ENCODE peak calls at places on chromosomes 5 and 9, in six cellular contexts. N, V, F, E, R and J are unnamed samples.

GRCh38 chr9:31542384-31543055 is 841.9 kb upstream of the ACO1 start:
- DNase-seq in N (no peak), V (peak; percentile 25), F (no peak), E (no peak), R (peak; percentile 32), J (no peak)

GRCh38 chr9:134461436-134461982 is 135.3 kb downstream of the RXRA start:
- DNase-seq in N (no peak), V (no peak), F (no peak), E (no peak), R (no peak), J (no peak)

GRCh38 chr5:133896873-133897272 is 71.6 kb downstream of the C5orf15 start:
- DNase-seq in N (no peak), V (no peak), F (no peak), E (no peak), R (no peak), J (no peak)

GRCh38 chr5:152542741-152543140 is 137.7 kb upstream of the NMUR2 start:
- DNase-seq in N (no peak), V (peak; percentile 25), F (no peak), E (no peak), R (peak; percentile 83), J (no peak)

GRCh38 chr5:170640731-170641588 is 137.1 kb downstream of the KCNIP1 start:
- DNase-seq in N (no peak), V (no peak), F (no peak), E (no peak), R (no peak), J (no peak)

GRCh38 chr9:131809941-131810344 is 70.1 kb upstream of the RAPGEF1 start:
- DNase-seq in N (no peak), V (no peak), F (no peak), E (no peak), R (no peak), J (no peak)

GRCh38 chr5:135013445-135013844 is 20.6 kb downstream of the PITX1 start:
- DNase-seq in N (no peak), V (no peak), F (no peak), E (peak; percentile 38), R (no peak), J (no peak)

GRCh38 chr9:137023583-137023991 is 4.5 kb downstream of the ABCA2 start:
- DNase-seq in N (no peak), V (no peak), F (no peak), E (no peak), R (no peak), J (peak; percentile 61)

GRCh38 chr9:125663127-125663526 is 43.9 kb downstream of the MAPKAP1 start:
- DNase-seq in N (peak; percentile 31), V (peak; percentile 52), F (no peak), E (no peak), R (no peak), J (no peak)

GRCh38 chr5:54514841-54515432 is 2.6 kb upstream of the SNX18 start:
- DNase-seq in N (no peak), V (peak; percentile 85), F (no peak), E (no peak), R (no peak), J (no peak)

GRCh38 chr9:122314193-122314592 is 49.5 kb downstream of the MRRF start:
- DNase-seq in N (no peak), V (no peak), F (no peak), E (no peak), R (no peak), J (no peak)

GRCh38 chr9:135997070-135998012 is 36.2 kb upstream of the UBAC1 start:
- DNase-seq in N (no peak), V (no peak), F (no peak), E (no peak), R (no peak), J (no peak)

GRCh38 chr5:14186132-14186830 is 43.1 kb downstream of the TRIO start:
- DNase-seq in N (no peak), V (no peak), F (no peak), E (no peak), R (no peak), J (no peak)

GRCh38 chr9:97560851-97561250 is 59.4 kb downstream of the TMOD1 start:
- DNase-seq in N (no peak), V (no peak), F (no peak), E (no peak), R (no peak), J (no peak)

GRCh38 chr9:71911908-71912325 is 478 bp downstream of the C9orf85 start:
- DNase-seq in N (no peak), V (peak; percentile 54), F (no peak), E (no peak), R (no peak), J (no peak)

GRCh38 chr5:107359033-107359915 is 311.5 kb downstream of the EFNA5 start:
- DNase-seq in N (no peak), V (peak; percentile 81), F (no peak), E (no peak), R (no peak), J (no peak)

GRCh38 chr9:79562749-79563386 is 8.9 kb upstream of the TLE4 start:
- DNase-seq in N (no peak), V (no peak), F (no peak), E (no peak), R (no peak), J (no peak)

GRCh38 chr9:36163049-36163839 is 5.9 kb upstream of the CCIN start:
- DNase-seq in N (no peak), V (no peak), F (peak; percentile 74), E (no peak), R (peak; percentile 89), J (no peak)

GRCh38 chr5:111697215-111697614 is 59.8 kb downstream of the NREP start:
- DNase-seq in N (no peak), V (peak; percentile 41), F (peak; percentile 15), E (no peak), R (peak; percentile 80), J (peak; percentile 28)

GRCh38 chr5:148033138-148033537 is 30.6 kb upstream of the SPINK5 start:
- DNase-seq in N (no peak), V (no peak), F (no peak), E (no peak), R (no peak), J (no peak)

GRCh38 chr5:62030326-62030725 is 275.7 kb upstream of the KIF2A start:
- DNase-seq in N (no peak), V (no peak), F (no peak), E (no peak), R (no peak), J (no peak)

GRCh38 chr5:155481182-155481581 is 467.6 kb downstream of the KIF4B start:
- DNase-seq in N (no peak), V (no peak), F (no peak), E (no peak), R (no peak), J (no peak)

GRCh38 chr5:7329712-7330111 is 66.2 kb upstream of the ADCY2 start:
- DNase-seq in N (no peak), V (no peak), F (no peak), E (no peak), R (no peak), J (no peak)
- H3K27ac ChIP-seq in N (no peak overlapping the region), V (no peak overlapping the region), F (no peak overlapping the region), E (no peak overlapping the region), R (no peak overlapping the region), J (no peak overlapping the region)

DNA sequence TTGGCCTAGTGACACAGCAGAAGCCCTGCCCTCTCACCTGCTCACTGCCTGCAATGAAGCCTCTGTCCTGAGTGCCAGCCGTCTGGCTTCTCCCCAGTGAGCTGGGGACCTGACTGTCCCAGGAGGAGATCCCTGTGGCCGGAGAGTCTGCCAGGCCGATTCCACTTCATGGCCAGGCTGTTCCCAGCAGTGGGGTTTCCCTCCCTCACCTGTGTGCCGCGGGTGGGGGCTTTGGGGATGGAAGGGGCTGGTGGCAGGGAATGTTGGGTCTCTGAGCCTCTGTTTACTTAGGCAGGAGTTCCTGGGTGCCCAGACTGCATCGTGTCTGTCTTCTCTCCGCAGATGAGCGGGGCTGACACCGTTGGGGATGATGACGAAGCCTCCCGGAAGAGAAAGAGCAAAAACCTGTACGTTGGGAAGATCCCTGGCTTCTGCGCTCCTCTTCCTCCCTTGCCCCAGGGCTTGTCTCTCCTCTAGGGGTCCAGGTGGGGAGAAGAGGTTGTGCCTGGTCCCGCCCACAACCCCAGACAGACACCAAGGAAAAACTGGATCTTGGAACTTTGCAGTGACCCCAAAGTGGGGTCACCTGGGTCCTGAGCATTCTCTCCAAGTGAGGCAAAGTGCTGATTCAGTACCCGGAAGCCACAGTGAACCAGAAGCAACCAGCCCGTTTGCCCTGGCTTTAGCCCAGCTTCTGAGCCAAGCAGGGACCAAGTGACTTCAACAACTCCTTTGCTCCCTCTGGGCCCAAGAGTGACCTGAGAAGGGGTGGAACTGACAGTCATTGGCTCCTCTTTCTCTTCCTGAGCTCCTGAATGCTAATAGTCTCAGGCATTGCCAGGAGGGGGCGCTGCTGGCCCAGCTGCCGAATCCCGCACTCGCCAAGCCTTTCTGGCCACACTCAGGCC is 127.7 kb downstream of the RGS3 start:
- DNase-seq in N (peak; percentile 72), V (peak; percentile 84), F (peak; percentile 85), E (peak; percentile 90), R (peak; percentile 86), J (peak; percentile 83)
- TF ChIP-seq CTCF in N (peak; percentile 96), V (peak; percentile 93), F (peak; percentile 97), E (peak; percentile 95), R (peak; percentile 88), J (peak; percentile 92)

DNA sequence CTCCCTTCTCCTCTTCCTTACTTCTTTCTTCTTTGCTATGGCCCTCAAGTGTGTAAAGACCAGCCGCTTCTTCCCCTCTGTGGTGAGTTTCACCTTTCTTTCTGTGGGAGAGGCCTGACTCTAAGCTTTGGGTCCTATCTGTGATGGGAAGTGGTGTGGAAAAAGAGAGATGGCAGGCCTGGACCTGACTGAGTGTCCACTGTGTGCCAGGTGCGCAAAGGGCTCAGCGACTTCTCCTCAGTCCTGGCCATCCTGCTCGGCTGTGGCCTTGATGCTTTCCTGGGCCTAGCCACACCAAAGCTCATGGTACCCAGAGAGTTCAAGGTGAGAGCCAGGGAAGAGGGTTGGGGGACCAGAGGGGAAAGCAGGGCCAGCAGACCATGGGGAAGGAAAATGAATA is 5.9 kb downstream of the SLC4A9 start:
- DNase-seq in N (no peak), V (no peak), F (no peak), E (no peak), R (no peak), J (no peak)
- H3K4me3 ChIP-seq in N (no peak overlapping the region), V (no peak overlapping the region), F (no peak overlapping the region), E (no peak overlapping the region), R (no peak overlapping the region), J (no peak overlapping the region)

GRCh38 chr9:14989811-14990210 is 79.6 kb upstream of the FREM1 start:
- DNase-seq in N (no peak), V (peak; percentile 35), F (no peak), E (no peak), R (no peak), J (no peak)

GRCh38 chr9:14993891-14994554 is 83.8 kb upstream of the FREM1 start:
- DNase-seq in N (no peak), V (peak; percentile 64), F (no peak), E (no peak), R (no peak), J (no peak)

GRCh38 chr9:14993061-14993800 is 83.0 kb upstream of the FREM1 start:
- DNase-seq in N (peak; percentile 33), V (peak; percentile 94), F (peak; percentile 88), E (peak; percentile 79), R (peak; percentile 95), J (peak; percentile 83)

GRCh38 chr9:14992516-14992915 is 82.3 kb upstream of the FREM1 start:
- DNase-seq in N (no peak), V (no peak), F (no peak), E (no peak), R (no peak), J (no peak)

DNA sequence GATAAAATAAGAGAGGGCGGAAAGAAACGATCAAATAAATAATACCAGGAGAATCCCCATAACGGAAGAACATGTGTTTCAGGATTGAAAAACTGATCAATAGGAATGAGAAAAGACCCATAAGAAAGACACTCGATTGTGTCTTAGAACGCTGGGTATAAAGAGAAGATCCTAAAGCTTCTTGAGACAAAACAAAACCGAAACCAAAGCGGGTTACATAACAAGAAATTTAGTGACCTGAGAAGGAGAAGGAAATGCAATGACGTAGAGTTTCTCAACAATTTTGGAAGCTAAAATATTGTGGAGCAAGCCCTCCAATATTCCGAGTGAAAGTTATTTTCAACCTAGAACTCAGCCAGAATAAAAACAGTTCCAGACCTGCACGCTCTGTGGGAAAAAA is 81.8 kb upstream of the FREM1 start:
- DNase-seq in N (no peak), V (peak; percentile 42), F (no peak), E (no peak), R (no peak), J (no peak)
- H3K27ac ChIP-seq in N (no peak overlapping the region), V (peak overlapping the region; percentile 96), F (no peak overlapping the region), E (no peak overlapping the region), R (no peak overlapping the region), J (no peak overlapping the region)